ENCODE peak calls at places on chromosomes 16 and 17, in five cellular contexts. M is GM23248; U is CD8-positive, alpha-beta memory T cell; N is neuronal stem cell; C is fibroblast of lung. H is an unnamed sample.
A peak's percentile ranks its signal among the peaks of the same experiment; 100 is the strongest.

GRCh38 chr17:42819939-42820535 is 4.0 kb downstream of the BECN1 start:
- DNase-seq in M (peak; percentile 82), U (peak; percentile 43), N (peak; percentile 69), C (peak; percentile 46), H (no peak)

GRCh38 chr16:50332599-50332998 is 36.2 kb downstream of the BRD7 start:
- DNase-seq in M (no peak), U (no peak), N (no peak), C (no peak), H (no peak)

GRCh38 chr16:8262299-8262698 is 328.0 kb downstream of the TMEM114 start:
- DNase-seq in M (no peak), U (no peak), N (no peak), C (no peak), H (no peak)

GRCh38 chr17:42579794-42580551 is 2.4 kb upstream of the PSMC3IP start:
- DNase-seq in M (no peak), U (no peak), N (no peak), C (no peak), H (no peak)

GRCh38 chr16:29665294-29666077 is 2.4 kb downstream of the SPN start:
- DNase-seq in M (no peak), U (peak; percentile 44), N (no peak), C (no peak), H (no peak)

GRCh38 chr17:45220079-45220478 is 1.6 kb upstream of the FMNL1 start:
- DNase-seq in M (no peak), U (no peak), N (no peak), C (no peak), H (no peak)

GRCh38 chr17:61337247-61337812 is 62.3 kb upstream of the TBX2 start:
- DNase-seq in M (no peak), U (no peak), N (no peak), C (peak; percentile 32), H (no peak)

GRCh38 chr17:63989622-63990345 is 8.4 kb upstream of the PRR29 start:
- DNase-seq in M (no peak), U (no peak), N (no peak), C (no peak), H (no peak)

GRCh38 chr17:46894476-46895151 is 28.3 kb upstream of the GOSR2 start:
- DNase-seq in M (no peak), U (no peak), N (no peak), C (no peak), H (no peak)

GRCh38 chr16:51440096-51440495 is 289.0 kb upstream of the SALL1 start:
- DNase-seq in M (peak; percentile 12), U (no peak), N (no peak), C (no peak), H (no peak)

GRCh38 chr16:56679078-56679730 is 3.1 kb upstream of the MT1X start:
- DNase-seq in M (no peak), U (no peak), N (no peak), C (no peak), H (no peak)
- H3K27me3 ChIP-seq in M (no peaks in the 10 kb centered on the region), U (no peaks in the 10 kb centered on the region), N (peaks cover 8% of the 10 kb centered on the region), C (no peaks in the 10 kb centered on the region), H (peaks cover 6% of the 10 kb centered on the region)

DNA sequence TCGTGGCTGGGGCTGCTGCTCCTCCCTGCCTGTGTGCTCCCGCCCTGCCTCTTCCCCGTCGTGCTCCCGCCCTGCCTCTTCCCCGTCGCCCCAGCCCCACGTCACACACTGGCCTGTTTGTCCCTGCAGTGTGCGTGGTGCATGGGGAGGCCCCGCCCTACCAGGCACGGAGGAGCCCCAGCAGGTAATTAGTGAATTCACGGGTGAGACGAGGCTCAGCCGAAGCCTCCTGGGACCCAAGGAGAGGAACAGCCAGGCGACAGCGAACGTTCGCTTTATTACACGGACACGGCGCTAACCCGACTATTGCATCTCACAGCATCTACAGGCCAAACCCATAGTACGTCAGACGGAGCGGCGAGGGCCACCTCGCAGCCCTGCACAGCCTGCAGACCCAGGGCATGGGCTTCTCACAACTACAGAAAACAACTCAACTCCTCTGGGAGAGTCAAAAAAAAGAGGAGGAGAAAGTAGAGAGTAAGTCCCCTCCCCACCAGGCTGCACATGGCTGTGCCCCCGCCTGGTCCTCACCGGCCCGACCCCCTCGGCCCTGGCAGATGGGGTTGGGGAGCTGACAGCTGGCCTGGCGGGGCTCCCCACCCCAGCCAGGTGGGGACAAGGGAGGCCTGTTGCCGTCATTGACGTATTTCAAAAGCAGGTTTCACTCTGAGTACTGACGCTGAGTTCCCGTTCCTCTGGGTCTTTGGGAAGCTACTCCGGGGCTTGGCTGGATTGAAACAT is 4.3 kb upstream of the PABPN1L start:
- DNase-seq in M (no peak), U (no peak), N (no peak), C (no peak), H (no peak)
- H3K4me3 ChIP-seq in M (no peak overlapping the region), U (no peak overlapping the region), N (no peak overlapping the region), C (no peak overlapping the region), H (no peak overlapping the region)

DNA sequence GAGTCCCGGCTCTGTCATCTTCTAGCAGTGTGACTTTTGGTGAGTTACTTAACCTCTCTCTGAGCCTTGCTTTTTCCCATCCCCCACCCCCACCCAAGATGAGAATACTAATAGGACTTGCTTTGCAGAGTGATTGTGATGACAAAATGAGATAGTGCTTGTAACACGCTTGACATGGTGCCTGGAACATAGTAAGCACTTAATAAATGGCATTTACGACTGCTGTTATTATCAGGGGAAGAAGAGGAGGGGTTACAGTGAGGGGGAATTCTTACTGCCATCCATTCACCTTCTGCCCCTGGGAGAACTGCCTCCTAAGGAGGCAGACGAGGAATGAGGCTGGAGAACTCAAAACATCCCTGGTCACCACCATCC is 7.8 kb downstream of the DLX4 start:
- DNase-seq in M (no peak), U (no peak), N (no peak), C (no peak), H (no peak)
- H3K27me3 ChIP-seq in M (peaks cover 30% of the 10 kb centered on the region), U (peaks cover 23% of the 10 kb centered on the region), N (peaks cover 20% of the 10 kb centered on the region), C (peaks cover 49% of the 10 kb centered on the region), H (peaks cover 53% of the 10 kb centered on the region)

DNA sequence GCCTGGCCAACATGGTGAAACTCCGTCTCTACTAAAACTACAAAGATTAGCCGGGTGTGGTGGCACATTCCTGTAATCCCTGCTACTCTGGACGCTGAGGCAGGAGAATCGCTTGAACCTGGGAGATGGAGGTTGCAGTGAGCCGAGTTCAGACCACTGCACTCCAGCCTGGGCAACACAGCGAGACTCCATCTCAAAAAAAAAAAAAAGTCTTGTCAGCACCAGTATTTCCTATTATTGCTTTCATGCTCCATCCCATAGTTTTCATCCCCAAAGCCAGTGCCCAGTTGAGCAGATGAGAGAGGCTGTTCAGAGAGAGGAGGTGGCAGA is 58.4 kb downstream of the WDR45B start:
- DNase-seq in M (no peak), U (no peak), N (no peak), C (no peak), H (no peak)
- H3K4me3 ChIP-seq in M (no peak overlapping the region), U (no peak overlapping the region), N (no peak overlapping the region), C (no peak overlapping the region), H (no peak overlapping the region)

DNA sequence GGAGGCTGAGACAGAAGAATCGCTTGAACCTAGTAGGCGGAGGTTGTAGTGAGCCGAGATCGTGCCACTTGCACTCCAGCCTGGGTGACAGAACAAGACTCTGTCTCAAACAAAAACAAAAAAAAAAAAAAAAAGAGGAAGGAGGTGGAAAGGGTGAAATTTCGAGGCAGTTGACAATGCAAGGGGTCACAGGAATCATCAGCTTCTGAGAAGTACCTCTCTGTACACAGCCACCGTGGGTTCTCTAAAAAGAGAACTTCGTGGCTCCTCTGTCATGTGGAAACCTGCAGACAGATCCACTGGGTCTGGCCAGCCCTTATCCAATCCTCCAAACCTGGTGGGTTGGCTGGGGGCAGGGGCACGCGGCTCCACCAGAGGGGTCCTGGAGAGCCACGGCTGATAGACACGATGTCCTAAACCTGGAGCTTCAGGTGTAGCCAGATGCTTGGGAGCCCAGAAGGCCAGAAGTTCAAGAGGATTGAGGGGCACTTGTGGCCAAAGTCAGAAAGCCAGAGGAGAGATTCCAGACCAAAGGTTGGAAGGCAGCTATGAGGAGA is 554 bp upstream of the CD300LF start:
- DNase-seq in M (no peak), U (no peak), N (no peak), C (no peak), H (no peak)
- H3K27me3 ChIP-seq in M (peaks cover 29% of the 10 kb centered on the region), U (peaks cover 5% of the 10 kb centered on the region), N (no peaks in the 10 kb centered on the region), C (no peaks in the 10 kb centered on the region), H (peaks cover 1% of the 10 kb centered on the region)